ENCODE peak calls at places on chromosome 16, in eight cellular contexts. Z is adrenal gland, N is pancreas, V is breast epithelium, J is psoas muscle, P is brain microvascular endothelial cell, M is testis, R is progenitor cell of endocrine pancreas. Y is an unnamed sample.

GRCh38 chr16:88639231-88640038 is 1.1 kb downstream of the IL17C start:
- DNase-seq in Z (no peak), N (peak), V (no peak), J (no peak), P (no peak), M (no peak), R (peak), Y (no peak)

GRCh38 chr16:80938035-80938927 is 68.4 kb downstream of the CMC2 start:
- DNase-seq in Z (peak), N (no peak), V (no peak), J (peak), P (peak), M (peak), R (no peak), Y (no peak)

GRCh38 chr16:88526008-88526905 is 43.9 kb upstream of the ZC3H18 start:
- DNase-seq in Z (no peak), N (peak), V (no peak), J (no peak), P (no peak), M (no peak), R (no peak), Y (no peak)

GRCh38 chr16:48435319-48435682 is 50.1 kb upstream of the SIAH1 start:
- DNase-seq in Z (no peak), N (no peak), V (no peak), J (no peak), P (no peak), M (no peak), R (no peak), Y (no peak)

GRCh38 chr16:84156342-84156784 is 11.3 kb downstream of the DNAAF1 start:
- DNase-seq in Z (no peak), N (no peak), V (no peak), J (no peak), P (no peak), M (no peak), R (no peak), Y (no peak)

GRCh38 chr16:65769055-65769465 is 597.4 kb upstream of the CDH5 start:
- DNase-seq in Z (no peak), N (no peak), V (no peak), J (no peak), P (peak), M (peak), R (no peak), Y (no peak)

GRCh38 chr16:89446136-89446974 is 44.0 kb downstream of the ANKRD11 start:
- DNase-seq in Z (no peak), N (no peak), V (no peak), J (no peak), P (no peak), M (no peak), R (no peak), Y (no peak)

GRCh38 chr16:3454093-3454492 is 10.6 kb downstream of the NAA60 start:
- DNase-seq in Z (no peak), N (no peak), V (no peak), J (no peak), P (no peak), M (peak), R (no peak), Y (no peak)

GRCh38 chr16:2035431-2036199 is 8.9 kb downstream of the NHERF2 start:
- DNase-seq in Z (no peak), N (peak), V (no peak), J (no peak), P (peak), M (peak), R (no peak), Y (peak)

GRCh38 chr16:1286492-1287094 is 22.8 kb upstream of the UBE2I start:
- DNase-seq in Z (no peak), N (no peak), V (no peak), J (no peak), P (no peak), M (no peak), R (no peak), Y (no peak)

GRCh38 chr16:77636615-77637014 is 85.7 kb upstream of the NUDT7 start:
- DNase-seq in Z (no peak), N (no peak), V (no peak), J (no peak), P (no peak), M (no peak), R (no peak), Y (no peak)
- TF ChIP-seq CTCF in Z (no peak), N (no peak), V (no peak), J (no peak), P (no peak), M (no peak), R (no peak), Y (no peak)

GRCh38 chr16:53911506-53911905 is 207.6 kb downstream of the FTO start:
- DNase-seq in Z (no peak), N (no peak), V (no peak), J (no peak), P (no peak), M (no peak), R (no peak), Y (no peak)
- TF ChIP-seq CTCF in Z (no peak), N (no peak), V (no peak), J (no peak), P (peak), M (no peak), R (no peak), Y (no peak)

GRCh38 chr16:57409870-57410585 is 5.5 kb downstream of the CCL17 start:
- DNase-seq in Z (no peak), N (peak), V (no peak), J (no peak), P (no peak), M (no peak), R (no peak), Y (no peak)

GRCh38 chr16:57413733-57414132 is 9.2 kb downstream of the CCL17 start:
- DNase-seq in Z (no peak), N (no peak), V (no peak), J (no peak), P (no peak), M (no peak), R (no peak), Y (no peak)

GRCh38 chr16:57412584-57412983 is 8.0 kb downstream of the CCL17 start:
- DNase-seq in Z (no peak), N (no peak), V (no peak), J (no peak), P (no peak), M (no peak), R (no peak), Y (no peak)

GRCh38 chr16:57413301-57413730 is 8.7 kb downstream of the CCL17 start:
- DNase-seq in Z (no peak), N (no peak), V (no peak), J (no peak), P (no peak), M (no peak), R (no peak), Y (no peak)

DNA sequence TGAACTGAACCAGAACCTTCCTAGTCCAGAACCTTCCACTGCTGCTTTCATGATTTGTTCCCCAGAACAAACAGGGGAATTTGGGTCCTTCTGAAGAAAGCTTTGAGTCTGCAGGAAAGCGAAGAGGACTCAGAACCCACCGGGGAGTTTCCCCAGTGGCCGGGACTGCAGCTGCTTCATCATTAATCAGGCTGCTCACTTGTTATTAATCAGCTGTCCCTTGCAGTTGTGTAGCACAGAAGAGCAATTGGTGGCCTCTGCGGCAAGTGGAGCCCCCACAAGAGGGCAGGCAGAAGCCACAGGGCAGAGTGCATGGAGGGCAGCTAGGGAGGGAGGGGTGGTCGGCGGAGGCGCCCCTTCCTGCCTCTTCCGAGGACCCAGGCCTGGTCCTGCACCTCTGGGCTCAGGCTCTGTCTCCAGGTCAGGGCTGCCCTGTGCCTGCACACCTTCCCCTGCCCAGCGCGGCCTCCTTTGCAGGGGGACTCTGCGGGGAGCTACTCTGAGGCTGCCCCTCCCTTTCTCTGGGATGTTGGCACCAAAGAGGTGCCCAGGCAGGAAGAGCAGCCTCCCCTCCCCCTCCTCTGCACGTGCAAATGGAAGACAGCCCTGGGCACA is 6.9 kb downstream of the CCL17 start:
- DNase-seq in Z (no peak), N (peak), V (no peak), J (no peak), P (no peak), M (no peak), R (no peak), Y (no peak)
- TF ChIP-seq CTCF in Z (no peak), N (no peak), V (no peak), J (no peak), P (no peak), M (no peak), R (no peak), Y (no peak)

GRCh38 chr16:30075503-30076275 is at the start of gene PPP4C:
- DNase-seq in Z (peak), N (peak), V (peak), J (peak), P (peak), M (peak), R (peak), Y (peak)
- TF ChIP-seq CTCF in Z (no peak), N (no peak), V (no peak), J (no peak), P (no peak), M (no peak), R (peak), Y (no peak)

GRCh38 chr16:19210175-19210924 is 42.3 kb downstream of the SYT17 start:
- DNase-seq in Z (no peak), N (no peak), V (no peak), J (no peak), P (no peak), M (no peak), R (no peak), Y (no peak)

GRCh38 chr16:19215705-19216104 is 47.7 kb downstream of the SYT17 start:
- DNase-seq in Z (no peak), N (no peak), V (no peak), J (no peak), P (no peak), M (no peak), R (no peak), Y (no peak)

GRCh38 chr16:19212059-19212458 is 44.0 kb downstream of the SYT17 start:
- DNase-seq in Z (no peak), N (no peak), V (no peak), J (no peak), P (no peak), M (no peak), R (no peak), Y (no peak)

GRCh38 chr16:19210968-19211367 is 42.9 kb downstream of the SYT17 start:
- DNase-seq in Z (no peak), N (no peak), V (no peak), J (no peak), P (no peak), M (no peak), R (no peak), Y (no peak)

DNA sequence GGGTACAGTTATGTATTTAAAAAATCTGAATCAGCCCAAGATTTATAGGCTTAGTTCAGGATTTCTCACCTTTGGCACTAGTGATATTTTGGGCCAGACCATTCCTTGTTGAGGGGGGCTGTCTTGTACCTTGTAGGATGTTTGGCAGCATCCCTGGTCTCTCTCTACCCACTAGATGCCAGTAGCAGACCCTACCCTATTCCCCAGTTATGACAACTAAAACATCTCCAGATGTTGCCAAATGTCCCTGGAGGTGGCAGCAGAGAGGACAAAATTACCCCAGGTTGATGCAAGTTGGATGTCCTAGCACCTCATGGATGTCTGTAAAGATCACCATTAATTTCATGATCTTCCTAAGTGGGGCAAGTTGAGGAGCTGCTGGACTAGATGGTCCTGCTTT is 45.8 kb downstream of the SYT17 start:
- DNase-seq in Z (no peak), N (no peak), V (no peak), J (no peak), P (no peak), M (no peak), R (no peak), Y (no peak)
- TF ChIP-seq CTCF in Z (no peak), N (no peak), V (no peak), J (no peak), P (no peak), M (no peak), R (no peak), Y (no peak)

Y was measured in mesothelial cell of epicardium.